ENCODE peak calls at places on chromosome 11, in nine cellular contexts. T is HEK293T; Z is T-helper 9 cell; H is left ventricle myocardium inferior; P is D341Med; I is activated gamma-delta T cell treated with anti-CD3 and anti-CD28 coated beads, Interleukin-2, amount 50 U/mL, for 16 hours; D is tibial nerve; E is stimulated activated naive CD4-positive, alpha-beta T cell; G is EH. L is an unnamed sample.

GRCh38 chr11:77172666-77172982 is 44.6 kb downstream of the MYO7A start:
- DNase-seq in T (no peak), Z (no peak), H (no peak), P (no peak), I (no peak), D (no peak), E (no peak), G (peak), L (no peak)

GRCh38 chr11:116221351-116221750 is 551.4 kb downstream of the BUD13 start:
- DNase-seq in T (no peak), Z (no peak), H (no peak), P (no peak), I (no peak), D (no peak), E (no peak), G (no peak), L (no peak)

GRCh38 chr11:69390561-69390960 is 90.9 kb upstream of the LINC01488 start:
- DNase-seq in T (no peak), Z (no peak), H (no peak), P (no peak), I (no peak), D (no peak), E (no peak), G (no peak), L (no peak)

GRCh38 chr11:12803086-12803826 is 129.0 kb downstream of the TEAD1 start:
- DNase-seq in T (no peak), Z (no peak), H (no peak), P (no peak), I (no peak), D (no peak), E (no peak), G (peak), L (no peak)

GRCh38 chr11:131763193-131763890 is 392.9 kb downstream of the NTM start:
- DNase-seq in T (no peak), Z (no peak), H (no peak), P (no peak), I (no peak), D (no peak), E (no peak), G (peak), L (no peak)

GRCh38 chr11:108093128-108093904 is 28.1 kb upstream of the ACAT1 start:
- DNase-seq in T (no peak), Z (no peak), H (no peak), P (no peak), I (no peak), D (no peak), E (no peak), G (peak), L (no peak)

GRCh38 chr11:10413268-10413667 is 41.8 kb upstream of the AMPD3 start:
- DNase-seq in T (no peak), Z (peak), H (no peak), P (no peak), I (peak), D (no peak), E (peak), G (peak), L (no peak)

GRCh38 chr11:68002943-68003845 is 703 bp downstream of the UNC93B1 start:
- DNase-seq in T (peak), Z (peak), H (no peak), P (peak), I (peak), D (no peak), E (peak), G (peak), L (no peak)

GRCh38 chr11:2419638-2420501 is 19.3 kb downstream of the TSSC4 start:
- DNase-seq in T (peak), Z (peak), H (peak), P (peak), I (peak), D (peak), E (peak), G (peak), L (peak)

GRCh38 chr11:78023426-78023825 is 350 bp upstream of the KCTD14 start:
- DNase-seq in T (no peak), Z (no peak), H (no peak), P (no peak), I (no peak), D (no peak), E (no peak), G (no peak), L (no peak)

GRCh38 chr11:77019976-77020591 is 14.1 kb upstream of the B3GNT6 start:
- DNase-seq in T (no peak), Z (no peak), H (no peak), P (no peak), I (no peak), D (no peak), E (no peak), G (peak), L (no peak)